ENCODE peak calls at places on chromosomes 7 and 10, in eight cellular contexts. One of them, this sample, is unnamed.

GRCh38 chr10:79056361-79056735 is 12.4 kb upstream of the ZMIZ1 start:
- DNase-seq in stimulated activated CD4-positive, alpha-beta T cell treated with anti-CD3 and anti-CD28 coated beads, Interleukin-2, amount 100 ng/mL, for 48 hours: no peak
- DNase-seq in endothelial cell: no peak
- DNase-seq in GM13976: no peak
- DNase-seq in mesendoderm: no peak
- DNase-seq in B cell: peak
- DNase-seq in neural progenitor cell: no peak
- DNase-seq in hepatic stellate cell: no peak
- DNase-seq in this sample: no peak

GRCh38 chr7:44748948-44749731 is 493 bp downstream of the ZMIZ2 start:
- DNase-seq in GM13976: peak
- DNase-seq in neural progenitor cell: peak
- DNase-seq in mesendoderm: no peak
- DNase-seq in hepatic stellate cell: no peak
- DNase-seq in stimulated activated CD4-positive, alpha-beta T cell treated with anti-CD3 and anti-CD28 coated beads, Interleukin-2, amount 100 ng/mL, for 48 hours: no peak
- DNase-seq in B cell: peak
- DNase-seq in endothelial cell: no peak
- DNase-seq in this sample: peak

GRCh38 chr7:27189560-27190283 is 4.7 kb upstream of the HOXA11 start:
- DNase-seq in GM13976: no peak
- DNase-seq in hepatic stellate cell: no peak
- DNase-seq in endothelial cell: no peak
- DNase-seq in neural progenitor cell: no peak
- DNase-seq in mesendoderm: no peak
- DNase-seq in B cell: no peak
- DNase-seq in stimulated activated CD4-positive, alpha-beta T cell treated with anti-CD3 and anti-CD28 coated beads, Interleukin-2, amount 100 ng/mL, for 48 hours: no peak
- DNase-seq in this sample: no peak

GRCh38 chr10:101446071-101446470 is 92.1 kb downstream of the BTRC start:
- DNase-seq in neural progenitor cell: peak
- DNase-seq in GM13976: no peak
- DNase-seq in stimulated activated CD4-positive, alpha-beta T cell treated with anti-CD3 and anti-CD28 coated beads, Interleukin-2, amount 100 ng/mL, for 48 hours: no peak
- DNase-seq in hepatic stellate cell: no peak
- DNase-seq in mesendoderm: peak
- DNase-seq in B cell: no peak
- DNase-seq in endothelial cell: no peak
- DNase-seq in this sample: no peak

GRCh38 chr10:71964669-71965515 is 697 bp downstream of the CHST3 start:
- DNase-seq in neural progenitor cell: peak
- DNase-seq in hepatic stellate cell: peak
- DNase-seq in B cell: no peak
- DNase-seq in stimulated activated CD4-positive, alpha-beta T cell treated with anti-CD3 and anti-CD28 coated beads, Interleukin-2, amount 100 ng/mL, for 48 hours: no peak
- DNase-seq in GM13976: peak
- DNase-seq in endothelial cell: peak
- DNase-seq in mesendoderm: peak
- DNase-seq in this sample: peak

GRCh38 chr7:55733584-55733983 is 129.0 kb downstream of the SEPTIN14 start:
- DNase-seq in stimulated activated CD4-positive, alpha-beta T cell treated with anti-CD3 and anti-CD28 coated beads, Interleukin-2, amount 100 ng/mL, for 48 hours: no peak
- DNase-seq in hepatic stellate cell: no peak
- DNase-seq in mesendoderm: peak
- DNase-seq in neural progenitor cell: peak
- DNase-seq in endothelial cell: no peak
- DNase-seq in B cell: no peak
- DNase-seq in GM13976: no peak
- DNase-seq in this sample: no peak

GRCh38 chr7:116777613-116778380 is 84.6 kb upstream of the CAPZA2 start:
- DNase-seq in endothelial cell: no peak
- DNase-seq in neural progenitor cell: no peak
- DNase-seq in hepatic stellate cell: no peak
- DNase-seq in GM13976: no peak
- DNase-seq in mesendoderm: no peak
- DNase-seq in B cell: no peak
- DNase-seq in stimulated activated CD4-positive, alpha-beta T cell treated with anti-CD3 and anti-CD28 coated beads, Interleukin-2, amount 100 ng/mL, for 48 hours: no peak
- DNase-seq in this sample: no peak

GRCh38 chr7:30626984-30627383 is 32.3 kb downstream of the GARS1 start:
- DNase-seq in B cell: no peak
- DNase-seq in stimulated activated CD4-positive, alpha-beta T cell treated with anti-CD3 and anti-CD28 coated beads, Interleukin-2, amount 100 ng/mL, for 48 hours: no peak
- DNase-seq in endothelial cell: no peak
- DNase-seq in mesendoderm: no peak
- DNase-seq in neural progenitor cell: no peak
- DNase-seq in GM13976: no peak
- DNase-seq in hepatic stellate cell: no peak
- DNase-seq in this sample: no peak

GRCh38 chr7:66837007-66837406 is 84.0 kb upstream of the TMEM248 start:
- DNase-seq in stimulated activated CD4-positive, alpha-beta T cell treated with anti-CD3 and anti-CD28 coated beads, Interleukin-2, amount 100 ng/mL, for 48 hours: peak
- DNase-seq in mesendoderm: peak
- DNase-seq in endothelial cell: no peak
- DNase-seq in GM13976: no peak
- DNase-seq in neural progenitor cell: peak
- DNase-seq in hepatic stellate cell: no peak
- DNase-seq in B cell: no peak
- DNase-seq in this sample: no peak

GRCh38 chr7:82559203-82559805 is 115.7 kb upstream of the CACNA2D1 start:
- DNase-seq in GM13976: no peak
- DNase-seq in mesendoderm: peak
- DNase-seq in endothelial cell: peak
- DNase-seq in stimulated activated CD4-positive, alpha-beta T cell treated with anti-CD3 and anti-CD28 coated beads, Interleukin-2, amount 100 ng/mL, for 48 hours: no peak
- DNase-seq in neural progenitor cell: peak
- DNase-seq in hepatic stellate cell: no peak
- DNase-seq in B cell: no peak
- DNase-seq in this sample: peak

GRCh38 chr10:5531558-5532230 is 6.9 kb downstream of the CALML3 start:
- DNase-seq in mesendoderm: no peak
- DNase-seq in B cell: no peak
- DNase-seq in hepatic stellate cell: no peak
- DNase-seq in endothelial cell: no peak
- DNase-seq in GM13976: no peak
- DNase-seq in stimulated activated CD4-positive, alpha-beta T cell treated with anti-CD3 and anti-CD28 coated beads, Interleukin-2, amount 100 ng/mL, for 48 hours: no peak
- DNase-seq in neural progenitor cell: no peak
- DNase-seq in this sample: no peak

GRCh38 chr7:95700917-95701316 is 71.4 kb upstream of the DYNC1I1 start:
- DNase-seq in GM13976: no peak
- DNase-seq in stimulated activated CD4-positive, alpha-beta T cell treated with anti-CD3 and anti-CD28 coated beads, Interleukin-2, amount 100 ng/mL, for 48 hours: no peak
- DNase-seq in hepatic stellate cell: no peak
- DNase-seq in neural progenitor cell: no peak
- DNase-seq in mesendoderm: no peak
- DNase-seq in B cell: no peak
- DNase-seq in endothelial cell: no peak
- DNase-seq in this sample: no peak

GRCh38 chr10:45505336-45505735 is 131.3 kb downstream of the ALOX5 start:
- DNase-seq in GM13976: no peak
- DNase-seq in endothelial cell: no peak
- DNase-seq in B cell: no peak
- DNase-seq in mesendoderm: peak
- DNase-seq in stimulated activated CD4-positive, alpha-beta T cell treated with anti-CD3 and anti-CD28 coated beads, Interleukin-2, amount 100 ng/mL, for 48 hours: no peak
- DNase-seq in neural progenitor cell: no peak
- DNase-seq in hepatic stellate cell: no peak
- DNase-seq in this sample: no peak

GRCh38 chr7:103389263-103389662 is 41.8 kb downstream of the PSMC2 start:
- DNase-seq in mesendoderm: no peak
- DNase-seq in B cell: no peak
- DNase-seq in neural progenitor cell: no peak
- DNase-seq in stimulated activated CD4-positive, alpha-beta T cell treated with anti-CD3 and anti-CD28 coated beads, Interleukin-2, amount 100 ng/mL, for 48 hours: no peak
- DNase-seq in endothelial cell: no peak
- DNase-seq in hepatic stellate cell: no peak
- DNase-seq in GM13976: no peak
- DNase-seq in this sample: no peak

GRCh38 chr7:52741670-52742069 is 293.8 kb upstream of the POM121L12 start:
- DNase-seq in neural progenitor cell: no peak
- DNase-seq in GM13976: no peak
- DNase-seq in B cell: no peak
- DNase-seq in hepatic stellate cell: no peak
- DNase-seq in mesendoderm: no peak
- DNase-seq in stimulated activated CD4-positive, alpha-beta T cell treated with anti-CD3 and anti-CD28 coated beads, Interleukin-2, amount 100 ng/mL, for 48 hours: no peak
- DNase-seq in endothelial cell: no peak
- DNase-seq in this sample: no peak